ENCODE peak calls at places on chromosomes 4 and X, in six cellular contexts. M is H9, D is K562, W is lower leg skin, X is vagina, V is IMR-90. U is an unnamed sample.
A peak's percentile ranks its signal among the peaks of the same experiment; 100 is the strongest.

GRCh38 chr4:40506492-40506891 is 123.2 kb downstream of the RBM47 start:
- DNase-seq in X (no peak), M (no peak), V (no peak), W (no peak), D (no peak), U (no peak)

GRCh38 chrX:73577368-73577767 is 14.4 kb downstream of the CHIC1 start:
- DNase-seq in D (no peak), M (no peak), X (no peak), V (peak; percentile 75), W (no peak), U (no peak)

GRCh38 chrX:56969559-56969958 is 25.8 kb downstream of the SPIN3 start:
- DNase-seq in X (no peak), V (no peak), D (no peak), M (no peak), W (no peak), U (no peak)

GRCh38 chr4:109998867-109999303 is 86.2 kb downstream of the EGF start:
- DNase-seq in D (peak; percentile 43), X (no peak), V (peak; percentile 61), M (no peak), W (no peak), U (no peak)

GRCh38 chr4:3413217-3413671 is 28.5 kb upstream of the HGFAC start:
- DNase-seq in V (no peak), X (no peak), W (no peak), D (no peak), M (peak; percentile 21), U (no peak)

GRCh38 chr4:780730-781492 is 45.0 kb downstream of the CPLX1 start:
- DNase-seq in W (no peak), X (peak; percentile 95), D (no peak), M (no peak), V (peak; percentile 10), U (no peak)

GRCh38 chrX:12767856-12768255 is 23.4 kb upstream of the PRPS2 start:
- DNase-seq in D (no peak), V (no peak), W (no peak), M (no peak), X (no peak), U (no peak)

GRCh38 chrX:112614640-112615039 is 65.1 kb downstream of the LHFPL1 start:
- DNase-seq in M (peak; percentile 80), V (peak; percentile 63), W (no peak), X (no peak), D (no peak), U (no peak)

GRCh38 chrX:82556588-82556987 is 951.5 kb upstream of the POU3F4 start:
- DNase-seq in X (no peak), W (no peak), M (no peak), D (no peak), V (no peak), U (no peak)

GRCh38 chr4:184439856-184440592 is 34.3 kb downstream of the IRF2 start:
- DNase-seq in V (peak; percentile 90), X (no peak), M (no peak), W (no peak), D (no peak), U (no peak)

GRCh38 chr4:31360786-31361185 is 640.6 kb downstream of the PCDH7 start:
- DNase-seq in W (peak; percentile 28), M (no peak), D (no peak), X (no peak), V (peak; percentile 64), U (no peak)

GRCh38 chr4:112296949-112297483 is at the start of gene ALPK1:
- DNase-seq in D (no peak), M (no peak), X (no peak), V (peak; percentile 94), W (peak; percentile 41), U (no peak)

GRCh38 chrX:143788265-143788664 is 67.7 kb upstream of the SPANXN2 start:
- DNase-seq in M (no peak), D (no peak), W (no peak), V (no peak), X (no peak), U (no peak)

GRCh38 chrX:104659037-104659744 is 93.2 kb downstream of the IL1RAPL2 start:
- DNase-seq in W (no peak), D (no peak), X (no peak), V (no peak), M (no peak), U (no peak)

GRCh38 chr4:147617841-147618421 is 734 bp downstream of the TMEM184C start:
- DNase-seq in X (no peak), W (no peak), V (no peak), D (no peak), M (no peak), U (no peak)

GRCh38 chr4:1177274-1178141 is 5.1 kb upstream of the SPON2 start:
- DNase-seq in V (no peak), X (no peak), W (no peak), D (no peak), M (no peak), U (peak; percentile 87)

DNA sequence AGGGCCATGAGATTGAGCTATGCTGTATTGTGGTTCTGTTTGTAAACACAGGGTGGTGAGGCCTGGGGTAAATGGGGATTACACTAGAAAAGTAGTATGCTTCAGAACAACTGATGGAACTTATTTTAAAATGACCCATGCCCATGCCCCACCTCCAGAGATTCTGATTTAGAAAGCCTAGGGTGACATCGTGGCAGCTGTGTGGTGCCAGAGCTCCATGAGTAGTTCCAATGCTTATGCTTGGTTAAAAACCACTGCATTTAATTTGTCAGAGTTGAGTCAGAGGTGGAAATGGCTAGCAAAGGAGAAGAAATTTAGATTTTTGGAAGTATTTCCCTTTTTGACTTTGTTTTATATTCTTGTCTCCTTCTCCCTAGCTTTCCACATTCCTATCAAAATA is 63.4 kb upstream of the PDE5A start:
- DNase-seq in W (no peak), V (peak; percentile 67), M (no peak), X (no peak), D (no peak), U (no peak)
- TF ChIP-seq CTCF in W (no peak), V (peak; percentile 51), M (no peak), X (no peak), D (no peak), U (no peak)

DNA sequence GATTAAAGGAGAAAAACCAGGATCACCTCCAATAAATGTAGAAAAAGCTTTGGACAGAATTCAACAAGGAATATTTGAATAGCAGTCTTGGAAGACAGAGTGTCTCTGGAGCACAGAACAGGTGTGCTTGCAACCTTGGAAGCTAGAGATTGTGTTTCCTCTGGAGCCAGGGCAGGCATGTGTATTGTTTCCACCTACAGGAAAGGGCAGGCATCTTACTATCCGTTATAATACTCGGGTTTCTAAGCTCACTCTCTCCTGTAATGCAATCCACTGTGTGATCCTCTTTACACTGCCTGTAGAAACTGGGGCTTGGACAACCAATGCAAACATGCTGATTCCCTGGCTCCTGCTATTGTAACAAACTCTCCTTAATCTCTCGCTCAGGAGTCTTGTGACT is 14.4 kb downstream of the CCDC110 start:
- DNase-seq in D (no peak), W (no peak), X (no peak), M (no peak), V (no peak), U (no peak)
- TF ChIP-seq CTCF in D (peak; percentile 9), W (no peak), X (no peak), M (peak; percentile 30), V (no peak), U (no peak)

GRCh38 chrX:68304602-68305001 is 128.7 kb downstream of the OPHN1 start:
- DNase-seq in D (no peak), V (no peak), M (no peak), W (no peak), X (no peak), U (no peak)

DNA sequence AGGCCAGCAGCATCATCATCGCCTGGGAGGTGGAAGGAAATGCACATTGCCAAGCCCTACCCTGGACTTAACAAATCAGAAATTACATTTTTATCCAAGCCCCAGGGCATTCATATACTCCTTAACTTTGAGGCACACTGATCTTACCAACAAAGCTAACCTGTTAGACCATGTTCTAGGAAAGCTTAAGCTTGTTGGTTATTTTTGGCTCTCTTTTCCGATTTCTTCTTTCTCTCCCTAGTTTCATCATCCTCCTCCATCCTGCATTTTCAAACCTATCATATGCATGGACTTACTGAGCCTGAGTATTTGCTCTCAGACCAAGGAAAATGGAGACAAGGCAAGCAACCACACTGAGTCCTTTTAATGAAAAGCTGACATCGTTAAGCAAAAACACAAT is 133.4 kb downstream of the OPHN1 start:
- DNase-seq in D (no peak), M (no peak), X (no peak), W (no peak), V (peak; percentile 1), U (no peak)
- TF ChIP-seq CTCF in D (no peak), M (no peak), X (no peak), W (no peak), V (no peak), U (no peak)

GRCh38 chrX:100413231-100413630 is 3.2 kb upstream of the PCDH19 start:
- DNase-seq in W (no peak), X (no peak), V (peak; percentile 48), M (no peak), D (peak; percentile 36), U (no peak)
- TF ChIP-seq CTCF in W (no peak), X (peak; percentile 54), V (peak; percentile 57), M (peak; percentile 78), D (no peak), U (no peak)

DNA sequence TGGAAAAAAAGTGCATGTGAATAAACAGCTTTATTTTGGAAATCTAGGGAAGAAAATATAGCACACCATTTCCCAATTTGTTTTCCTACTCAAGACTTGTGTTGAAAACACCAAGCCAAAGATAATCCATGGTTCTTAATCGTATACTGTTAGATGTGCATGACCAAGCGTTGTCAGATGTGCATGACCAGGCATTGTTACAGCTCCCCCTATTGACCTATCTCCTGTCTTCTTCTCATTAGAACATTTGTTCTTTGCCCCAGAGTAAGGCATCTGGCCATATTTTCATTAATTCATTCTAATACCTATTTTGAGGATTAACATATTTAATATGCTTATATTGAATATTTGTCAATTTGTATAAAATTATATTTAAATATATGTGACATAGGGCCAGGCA is 14.4 kb upstream of the VCX start:
- DNase-seq in M (no peak), X (no peak), V (no peak), D (peak; percentile 5), W (no peak), U (no peak)
- TF ChIP-seq CTCF in M (peak; percentile 77), X (no peak), V (no peak), D (no peak), W (no peak), U (no peak)

GRCh38 chr4:114417214-114417613 is 181.4 kb upstream of the UGT8 start:
- DNase-seq in V (no peak), D (no peak), M (no peak), X (no peak), W (no peak), U (no peak)
- TF ChIP-seq CTCF in V (no peak), D (no peak), M (peak; percentile 70), X (no peak), W (no peak), U (no peak)

DNA sequence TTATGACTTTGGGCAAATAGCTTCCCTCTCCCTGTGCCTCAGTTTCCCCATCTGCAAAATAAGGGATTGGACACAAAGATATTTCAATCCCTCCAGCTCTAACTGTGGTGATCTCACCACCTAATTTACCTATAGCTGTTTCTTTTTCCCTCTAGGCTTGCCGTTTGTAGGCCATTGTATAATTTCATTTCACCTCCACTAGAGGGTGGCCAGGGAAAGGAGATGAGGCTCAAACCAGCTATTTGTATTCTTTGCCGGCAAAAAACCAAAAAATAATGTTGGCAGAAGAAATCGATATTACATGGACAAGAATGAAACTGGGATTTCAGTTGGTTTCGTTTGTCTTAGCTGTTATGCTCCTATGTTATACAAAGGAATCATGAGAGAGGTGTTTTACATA is 36.1 kb upstream of the DOCK11 start:
- DNase-seq in V (peak; percentile 47), X (no peak), W (no peak), M (no peak), D (peak; percentile 44), U (no peak)
- TF ChIP-seq CTCF in V (peak; percentile 67), X (peak; percentile 16), W (no peak), M (peak; percentile 63), D (peak; percentile 71), U (peak; percentile 46)

U was measured in natural killer cell.